ENCODE peak calls at places on chromosomes 3 and 15, in four cellular contexts. Y is A549, E is ovary, G is transverse colon. X is an unnamed sample.

GRCh38 chr15:97174886-97175540 is 785.5 kb upstream of the ARRDC4 start:
- DNase-seq in Y (no peak), E (no peak), G (no peak), X (no peak)

GRCh38 chr3:139286825-139287224 is 57.0 kb upstream of the MRPS22 start:
- DNase-seq in Y (no peak), E (peak; percentile 77), G (no peak), X (no peak)

GRCh38 chr3:141242035-141242721 is 10.6 kb downstream of the PXYLP1 start:
- DNase-seq in Y (no peak), E (no peak), G (no peak), X (no peak)

GRCh38 chr3:107604057-107604802 is 81.5 kb downstream of the BBX start:
- DNase-seq in Y (no peak), E (no peak), G (no peak), X (no peak)

GRCh38 chr3:108110965-108111364 is 20.1 kb upstream of the CD47 start:
- DNase-seq in Y (no peak), E (no peak), G (no peak), X (no peak)

GRCh38 chr3:40876496-40876895 is 322.8 kb upstream of the CTNNB1 start:
- DNase-seq in Y (no peak), E (no peak), G (no peak), X (no peak)

GRCh38 chr3:195438371-195438770 is 4.4 kb downstream of the ACAP2 start:
- DNase-seq in Y (no peak), E (no peak), G (no peak), X (no peak)

GRCh38 chr3:105876745-105877624 is 8.2 kb upstream of the CBLB start:
- DNase-seq in Y (no peak), E (no peak), G (no peak), X (no peak)

GRCh38 chr3:125172346-125172745 is 40.2 kb downstream of the SLC12A8 start:
- DNase-seq in Y (no peak), E (no peak), G (no peak), X (no peak)

GRCh38 chr3:64414043-64414442 is 188.8 kb upstream of the PRICKLE2 start:
- DNase-seq in Y (no peak), E (no peak), G (no peak), X (no peak)

GRCh38 chr3:148902173-148902791 is 37.2 kb downstream of the CPA3 start:
- DNase-seq in Y (no peak), E (no peak), G (no peak), X (no peak)

GRCh38 chr3:154170300-154170699 is 49.1 kb downstream of the ARHGEF26 start:
- DNase-seq in Y (no peak), E (no peak), G (no peak), X (no peak)

GRCh38 chr15:40108061-40108854 is 421 bp downstream of the BMF start:
- DNase-seq in Y (peak; percentile 44), E (peak; percentile 82), G (peak; percentile 65), X (peak; percentile 68)

GRCh38 chr15:74642724-74643367 is 27.2 kb downstream of the CLK3 start:
- DNase-seq in Y (no peak), E (no peak), G (peak; percentile 44), X (no peak)

GRCh38 chr15:88985547-88986393 is 72.6 kb upstream of the MFGE8 start:
- DNase-seq in Y (no peak), E (no peak), G (no peak), X (no peak)

GRCh38 chr3:197340521-197340871 is 42.1 kb upstream of the DLG1 start:
- DNase-seq in Y (no peak), E (no peak), G (no peak), X (no peak)

GRCh38 chr3:151931171-151931570 is 57.7 kb downstream of the SUCNR1 start:
- DNase-seq in Y (no peak), E (no peak), G (no peak), X (no peak)

GRCh38 chr3:103976931-103977339 is 1389.8 kb upstream of the ALCAM start:
- DNase-seq in Y (no peak), E (no peak), G (no peak), X (no peak)

GRCh38 chr3:64321747-64322146 is 96.5 kb upstream of the PRICKLE2 start:
- DNase-seq in Y (peak; percentile 22), E (no peak), G (no peak), X (no peak)

GRCh38 chr3:152299243-152299976 is 30.7 kb downstream of the MBNL1 start:
- DNase-seq in Y (no peak), E (no peak), G (no peak), X (peak; percentile 47)

GRCh38 chr3:128854382-128854939 is 25.0 kb upstream of the ACAD9 start:
- DNase-seq in Y (no peak), E (no peak), G (no peak), X (peak; percentile 50)

GRCh38 chr3:139630532-139630931 is 47.2 kb downstream of the NMNAT3 start:
- DNase-seq in Y (no peak), E (no peak), G (no peak), X (no peak)

GRCh38 chr15:101014921-101015841 is 96.0 kb downstream of the LRRK1 start:
- DNase-seq in Y (peak; percentile 92), E (peak; percentile 77), G (peak; percentile 75), X (peak; percentile 87)

GRCh38 chr3:112651076-112651475 is 10.1 kb upstream of the CCDC80 start:
- DNase-seq in Y (no peak), E (no peak), G (no peak), X (no peak)

GRCh38 chr15:25797511-25798206 is 65.5 kb downstream of the ATP10A start:
- DNase-seq in Y (no peak), E (peak; percentile 24), G (no peak), X (peak; percentile 52)

GRCh38 chr3:52456800-52457183 is 1.4 kb downstream of the NISCH start:
- DNase-seq in Y (no peak), E (no peak), G (no peak), X (no peak)

GRCh38 chr15:29131336-29132109 is 138.1 kb downstream of the NSMCE3 start:
- DNase-seq in Y (no peak), E (no peak), G (no peak), X (no peak)

GRCh38 chr3:183824761-183825379 is 507 bp downstream of the MAP6D1 start:
- DNase-seq in Y (peak; percentile 23), E (no peak), G (no peak), X (no peak)

GRCh38 chr3:182527745-182528144 is 265.6 kb upstream of the ATP11B start:
- DNase-seq in Y (no peak), E (no peak), G (no peak), X (no peak)

GRCh38 chr15:90954712-90955671 is at the start of gene RCCD1:
- DNase-seq in Y (peak; percentile 100), E (peak; percentile 92), G (peak; percentile 96), X (peak; percentile 97)

GRCh38 chr3:13411186-13411860 is 8.8 kb downstream of the NUP210 start:
- DNase-seq in Y (no peak), E (no peak), G (no peak), X (no peak)

GRCh38 chr3:66572938-66573710 is 72.3 kb upstream of the LRIG1 start:
- DNase-seq in Y (peak; percentile 5), E (no peak), G (no peak), X (peak; percentile 72)

GRCh38 chr3:142366434-142366833 is 81.4 kb downstream of the XRN1 start:
- DNase-seq in Y (peak; percentile 10), E (no peak), G (no peak), X (no peak)

GRCh38 chr3:42023380-42023779 is 61.5 kb upstream of the ULK4 start:
- DNase-seq in Y (no peak), E (no peak), G (no peak), X (no peak)

DNA sequence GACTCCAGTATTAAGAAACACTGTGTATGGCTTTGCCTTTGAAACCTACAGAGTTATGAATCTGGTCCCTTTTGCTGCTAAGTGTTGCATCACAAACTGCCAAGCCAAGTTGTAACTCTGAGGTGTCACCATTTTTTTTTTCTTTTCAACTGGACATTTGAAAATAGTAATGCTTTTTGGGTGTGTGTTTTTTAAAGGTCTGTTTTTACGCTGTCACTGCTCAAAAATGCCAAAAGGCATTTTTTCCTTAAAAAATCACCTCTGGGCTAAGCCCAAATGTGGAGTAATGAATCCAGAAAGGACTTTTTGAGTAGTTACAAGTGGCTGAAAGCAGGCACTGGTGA is 9.5 kb downstream of the SMAD3 start:
- DNase-seq in Y (no peak), E (no peak), G (no peak), X (no peak)
- H3K4me3 ChIP-seq in Y (no peak overlapping the region), E (no peak overlapping the region), G (no peak overlapping the region), X (no peak overlapping the region)

GRCh38 chr15:76584868-76585572 is 248.4 kb downstream of the ISL2 start:
- DNase-seq in Y (no peak), E (no peak), G (no peak), X (no peak)
- TF ChIP-seq CTCF in Y (no peak), E (no peak), G (no peak), X (no peak)

GRCh38 chr3:31531992-31532586 is 636 bp upstream of the STT3B start:
- DNase-seq in Y (peak; percentile 94), E (peak; percentile 99), G (peak; percentile 99), X (peak; percentile 99)
- TF ChIP-seq POLR2A in Y (peak; percentile 86), E (peak; percentile 80), G (peak; percentile 98), X (no peak)

GRCh38 chr3:133987136-133987535 is 42.6 kb downstream of the SLCO2A1 start:
- DNase-seq in Y (no peak), E (no peak), G (no peak), X (no peak)
- H3K4me3 ChIP-seq in Y (no peak overlapping the region), E (no peak overlapping the region), G (no peak overlapping the region), X (no peak overlapping the region)

DNA sequence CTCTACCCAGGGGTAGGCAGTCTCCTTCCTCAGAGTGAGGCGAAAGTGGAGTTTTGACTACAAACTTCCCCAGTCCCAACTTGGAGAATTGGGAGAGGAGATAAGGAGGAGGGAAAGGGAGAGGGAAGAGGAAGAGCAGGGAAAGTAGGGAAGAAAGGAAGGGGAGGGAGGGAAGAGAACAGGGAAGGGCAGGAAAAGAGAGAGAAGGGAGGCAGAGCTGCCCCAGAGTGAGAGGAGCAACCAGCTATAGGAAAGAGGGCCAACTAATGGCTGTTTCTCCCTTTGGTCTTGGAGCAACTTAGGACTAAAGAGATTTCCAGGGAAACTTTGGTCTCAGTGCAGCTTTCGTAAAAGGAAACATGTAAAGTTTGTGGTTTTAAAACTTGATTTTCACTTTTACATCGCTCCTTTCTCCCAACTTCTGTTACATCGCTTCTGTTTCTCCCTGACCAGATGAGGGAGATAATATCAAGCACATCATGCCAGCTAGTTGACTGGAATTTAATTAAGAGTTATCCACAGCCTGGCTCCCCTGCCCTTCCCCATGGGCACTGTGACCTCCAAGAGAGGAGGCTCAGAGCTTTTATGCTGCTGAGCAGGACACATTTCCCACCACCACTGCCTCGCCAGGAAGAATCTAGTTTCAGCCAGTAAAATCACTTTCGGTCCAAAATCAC is 1.4 kb downstream of the CA12 start:
- DNase-seq in Y (no peak), E (no peak), G (no peak), X (no peak)
- TF ChIP-seq CTCF in Y (no peak), E (no peak), G (no peak), X (no peak)

DNA sequence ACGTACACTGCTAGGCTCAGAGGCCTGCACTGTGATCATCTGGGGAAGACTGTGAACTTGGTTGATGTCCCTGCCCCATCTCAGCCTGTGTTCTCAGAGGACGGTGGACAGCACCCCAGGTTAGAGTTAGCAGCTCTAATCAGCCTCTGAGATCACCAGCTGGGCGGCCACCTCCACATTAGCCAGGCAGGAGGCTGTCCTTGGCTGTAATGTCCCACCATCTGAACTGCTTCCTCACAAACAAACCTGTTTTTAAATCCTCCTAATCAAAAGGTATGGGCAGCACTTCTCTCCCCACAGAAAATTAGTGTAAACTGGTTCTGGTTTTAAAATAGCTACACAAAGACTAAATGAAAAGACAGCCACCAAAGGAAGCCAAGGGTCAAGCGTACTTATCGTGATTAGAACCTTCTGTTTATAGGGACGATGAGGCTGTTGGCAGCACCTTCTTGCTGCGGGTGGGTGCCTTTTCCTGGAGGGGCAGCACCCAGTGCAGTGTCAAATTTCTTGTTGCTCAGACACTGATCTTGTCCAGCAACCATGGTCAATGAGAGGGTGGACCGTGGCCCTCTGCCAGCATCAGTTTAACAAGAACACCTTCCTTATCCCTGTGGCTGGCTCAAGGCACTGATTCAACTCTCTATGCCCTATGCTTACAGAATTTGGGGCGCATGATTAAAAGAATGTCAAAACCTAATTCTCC is 24.6 kb downstream of the ACSBG1 start:
- DNase-seq in Y (no peak), E (no peak), G (peak; percentile 64), X (peak; percentile 28)
- TF ChIP-seq POLR2A in Y (no peak), E (no peak), G (no peak), X (no peak)